ENCODE peak calls at places on chromosomes 3 and 15, in five cellular contexts. L is tibial artery, N is NCI-H1092, B is posterior cingulate gyrus, U is activated T-cell treated with anti-CD3 and anti-CD28 coated beads for 1 hour. G is an unnamed sample.
A peak's percentile ranks its signal among the peaks of the same experiment; 100 is the strongest.

GRCh38 chr3:153138267-153139210 is 23.5 kb upstream of the RAP2B start:
- DNase-seq in L (peak; percentile 71), N (no peak), B (no peak), U (no peak), G (peak; percentile 95)

GRCh38 chr3:192848371-192849233 is 69.1 kb downstream of the MB21D2 start:
- DNase-seq in L (no peak), N (no peak), B (no peak), U (no peak), G (no peak)

GRCh38 chr3:194075088-194075615 is 60.8 kb upstream of the HES1 start:
- DNase-seq in L (no peak), N (no peak), B (no peak), U (no peak), G (no peak)

GRCh38 chr3:86988235-86988634 is 2.7 kb downstream of the VGLL3 start:
- DNase-seq in L (no peak), N (no peak), B (no peak), U (no peak), G (peak; percentile 82)

GRCh38 chr3:159137966-159138365 is 336.1 kb downstream of the MFSD1 start:
- DNase-seq in L (no peak), N (no peak), B (no peak), U (no peak), G (no peak)

GRCh38 chr15:71526061-71526460 is 284.3 kb upstream of the NR2E3 start:
- DNase-seq in L (no peak), N (no peak), B (no peak), U (no peak), G (peak; percentile 47)

GRCh38 chr15:67917037-67917436 is 77.2 kb upstream of the RNU6-1 start:
- DNase-seq in L (peak; percentile 81), N (no peak), B (no peak), U (no peak), G (peak; percentile 12)

GRCh38 chr3:97360804-97361203 is 403.8 kb upstream of the ARL6 start:
- DNase-seq in L (no peak), N (no peak), B (no peak), U (no peak), G (no peak)

GRCh38 chr15:72358532-72359180 is 17.2 kb downstream of the HEXA start:
- DNase-seq in L (peak; percentile 36), N (no peak), B (peak; percentile 89), U (no peak), G (peak; percentile 97)

GRCh38 chr3:126958638-126959085 is 24.3 kb upstream of the PLXNA1 start:
- DNase-seq in L (no peak), N (no peak), B (peak; percentile 59), U (no peak), G (no peak)

G was measured in GM23248.